ENCODE peak calls at places on chromosomes 3 and 15, in nine cellular contexts. D is breast epithelium; X is testis; M is heart right ventricle; I is A549; E is psoas muscle; K is naive thymus-derived CD4-positive, alpha-beta T cell; T is GM12865; Q is astrocyte of the spinal cord. W is an unnamed sample.
A peak's percentile ranks its signal among the peaks of the same experiment; 100 is the strongest.

GRCh38 chr15:66650433-66650832 is 51.6 kb upstream of the SMAD6 start:
- DNase-seq in Q (no peak), D (no peak), I (no peak), T (no peak), K (no peak), E (peak; percentile 64), X (no peak), M (peak; percentile 41), W (no peak)

GRCh38 chr3:13716540-13717221 is 163.2 kb downstream of the WNT7A start:
- DNase-seq in I (no peak), K (no peak), D (peak; percentile 22), M (no peak), X (peak; percentile 3), Q (no peak), E (no peak), T (no peak), W (no peak)

GRCh38 chr3:54121404-54122045 is 827 bp upstream of the CACNA2D3 start:
- DNase-seq in Q (no peak), M (peak; percentile 37), K (no peak), E (peak; percentile 68), I (no peak), X (peak; percentile 25), T (no peak), D (no peak), W (no peak)

GRCh38 chr3:112746675-112747276 is 99.9 kb downstream of the CD200R1L start:
- DNase-seq in D (no peak), E (no peak), M (no peak), T (no peak), I (no peak), K (no peak), X (no peak), Q (no peak), W (no peak)

GRCh38 chr3:139642981-139643380 is 34.8 kb downstream of the NMNAT3 start:
- DNase-seq in Q (no peak), M (no peak), X (no peak), I (no peak), K (no peak), E (no peak), D (no peak), T (no peak), W (no peak)

GRCh38 chr3:37986479-37987314 is 3.9 kb upstream of the VILL start:
- DNase-seq in I (no peak), M (no peak), D (peak; percentile 73), K (no peak), X (peak; percentile 4), T (no peak), E (no peak), Q (no peak), W (no peak)

GRCh38 chr15:34719883-34720148 is 35.0 kb downstream of the GJD2 start:
- DNase-seq in X (no peak), T (no peak), K (no peak), M (no peak), D (no peak), I (no peak), E (no peak), Q (no peak), W (no peak)

GRCh38 chr3:13621381-13622221 is 72.7 kb downstream of the FBLN2 start:
- DNase-seq in I (no peak), T (no peak), D (no peak), X (peak; percentile 42), K (peak; percentile 66), Q (no peak), M (no peak), E (peak; percentile 48), W (no peak)

GRCh38 chr15:56099311-56099710 is 105.9 kb upstream of the NEDD4 start:
- DNase-seq in T (no peak), D (no peak), M (no peak), K (no peak), Q (no peak), X (no peak), E (peak; percentile 50), I (no peak), W (no peak)

GRCh38 chr15:35973019-35973418 is 427.1 kb upstream of the DPH6 start:
- DNase-seq in E (no peak), T (no peak), X (no peak), Q (no peak), K (no peak), I (no peak), M (no peak), D (no peak), W (no peak)

GRCh38 chr3:186400677-186401076 is 38.6 kb upstream of the DGKG start:
- DNase-seq in I (no peak), X (no peak), M (no peak), T (no peak), K (no peak), Q (no peak), E (no peak), D (no peak), W (no peak)

GRCh38 chr3:150699068-150699635 is 4.6 kb downstream of the ERICH6 start:
- DNase-seq in M (no peak), Q (peak; percentile 38), D (no peak), T (no peak), E (no peak), X (no peak), K (no peak), I (no peak), W (no peak)

GRCh38 chr15:99076555-99077308 is 28.1 kb upstream of the SYNM start:
- DNase-seq in X (peak; percentile 76), D (peak; percentile 62), M (no peak), T (peak; percentile 88), Q (peak; percentile 82), I (peak; percentile 80), K (peak; percentile 57), E (peak; percentile 61), W (peak; percentile 78)
- H3K4me3 ChIP-seq in X (no peak overlapping the region), D (peak overlapping the region; percentile 7), M (peak overlapping the region; percentile 44), T (peak overlapping the region; percentile 68), Q (peak overlapping the region; percentile 11), I (peak overlapping the region; percentile 8), K (peak overlapping the region; percentile 25), E (peak overlapping the region; percentile 45), W (peak overlapping the region; percentile 68)

GRCh38 chr15:76163429-76164020 is 103.7 kb downstream of the TMEM266 start:
- DNase-seq in T (no peak), Q (peak; percentile 13), E (peak; percentile 97), I (no peak), D (no peak), M (peak; percentile 77), X (peak; percentile 73), K (no peak), W (no peak)
- H3K4me3 ChIP-seq in T (no peak overlapping the region), Q (no peak overlapping the region), E (no peak overlapping the region), I (no peak overlapping the region), D (no peak overlapping the region), M (no peak overlapping the region), X (no peak overlapping the region), K (no peak overlapping the region), W (no peak overlapping the region)

DNA sequence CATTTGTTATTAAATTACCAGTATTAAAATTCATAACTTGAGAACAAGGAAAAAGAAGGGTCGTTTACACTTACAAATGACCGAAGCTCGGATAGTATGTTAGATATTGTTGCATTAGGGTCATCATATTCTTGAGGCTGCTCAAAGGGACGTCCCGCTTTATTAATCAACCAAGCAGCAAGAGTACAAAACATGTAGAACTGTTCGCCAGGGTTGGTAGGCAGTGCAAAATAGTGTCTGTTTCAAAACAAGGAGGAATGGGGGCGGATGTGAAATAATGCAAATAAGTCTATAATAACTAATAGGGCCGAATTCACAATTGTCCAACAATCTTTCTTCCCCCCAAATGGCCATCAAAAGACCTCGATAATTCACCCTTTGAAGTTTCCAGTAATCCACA is 2.9 kb downstream of the IFT57 start:
- DNase-seq in T (peak; percentile 52), X (no peak), I (no peak), Q (no peak), E (no peak), M (no peak), K (no peak), D (no peak), W (no peak)
- H3K4me3 ChIP-seq in T (peak overlapping the region; percentile 2), X (no peak overlapping the region), I (no peak overlapping the region), Q (no peak overlapping the region), E (no peak overlapping the region), M (no peak overlapping the region), K (no peak overlapping the region), D (no peak overlapping the region), W (no peak overlapping the region)

GRCh38 chr3:732326-732928 is 360.4 kb upstream of the CNTN6 start:
- DNase-seq in E (no peak), T (peak; percentile 0), K (no peak), D (no peak), M (no peak), Q (no peak), I (no peak), X (no peak), W (no peak)

GRCh38 chr3:733313-733712 is 359.5 kb upstream of the CNTN6 start:
- DNase-seq in T (no peak), E (no peak), Q (no peak), M (no peak), K (no peak), X (no peak), D (no peak), I (no peak), W (no peak)
- H3K4me3 ChIP-seq in T (no peak overlapping the region), E (no peak overlapping the region), Q (no peak overlapping the region), M (no peak overlapping the region), K (no peak overlapping the region), X (no peak overlapping the region), D (no peak overlapping the region), I (no peak overlapping the region), W (no peak overlapping the region)

GRCh38 chr3:109165905-109166304 is 29.4 kb downstream of the C3orf85 start:
- DNase-seq in E (no peak), X (no peak), I (no peak), M (no peak), K (no peak), D (no peak), Q (no peak), T (no peak), W (no peak)
- H3K4me3 ChIP-seq in E (no peak overlapping the region), X (no peak overlapping the region), I (no peak overlapping the region), M (no peak overlapping the region), K (no peak overlapping the region), D (no peak overlapping the region), Q (no peak overlapping the region), T (no peak overlapping the region), W (no peak overlapping the region)